ENCODE peak calls at places on chromosome 15, in six cellular contexts. X, R, D, H, P and S are unnamed samples.

GRCh38 chr15:73319460-73320245 is 49.1 kb downstream of the HCN4 start:
- DNase-seq in H (no peak), D (no peak), X (no peak), R (no peak), P (no peak), S (no peak)

GRCh38 chr15:69958494-69959134 is 139.1 kb downstream of the TLE3 start:
- DNase-seq in D (no peak), H (no peak), X (no peak), P (no peak), R (no peak), S (no peak)

GRCh38 chr15:82540984-82541431 is 751 bp upstream of the RPS17 start:
- DNase-seq in X (no peak), H (no peak), R (no peak), D (no peak), P (peak; percentile 33), S (no peak)

GRCh38 chr15:59622289-59622688 is 10.7 kb downstream of the GCNT3 start:
- DNase-seq in H (peak; percentile 57), X (peak; percentile 41), R (no peak), P (peak; percentile 55), D (peak; percentile 71), S (no peak)

GRCh38 chr15:73859236-73859635 is 14.1 kb upstream of the TBC1D21 start:
- DNase-seq in X (no peak), D (no peak), P (no peak), H (no peak), R (no peak), S (no peak)

GRCh38 chr15:64163662-64164362 is 990 bp upstream of the PPIB start:
- DNase-seq in H (peak; percentile 79), X (peak; percentile 38), D (no peak), R (no peak), P (no peak), S (no peak)

GRCh38 chr15:98905981-98906711 is 101.4 kb downstream of the PGPEP1L start:
- DNase-seq in H (no peak), P (no peak), X (no peak), D (no peak), R (no peak), S (no peak)

GRCh38 chr15:29571728-29572454 is 250.4 kb downstream of the TJP1 start:
- DNase-seq in X (peak; percentile 23), R (no peak), P (peak; percentile 61), H (no peak), D (no peak), S (no peak)

GRCh38 chr15:41417418-41417811 is 520 bp downstream of the RTF1 start:
- DNase-seq in X (peak; percentile 31), P (peak; percentile 70), D (no peak), R (no peak), H (peak; percentile 60), S (no peak)

GRCh38 chr15:60179786-60180391 is 175.8 kb downstream of the FOXB1 start:
- DNase-seq in H (peak; percentile 51), R (peak; percentile 2), X (peak; percentile 74), D (peak; percentile 40), P (peak; percentile 62), S (no peak)

GRCh38 chr15:80937718-80938117 is 51.9 kb downstream of the MESD start:
- DNase-seq in X (no peak), P (no peak), H (no peak), D (no peak), R (no peak), S (no peak)

GRCh38 chr15:84881520-84881830 is 3.0 kb upstream of the SLC28A1 start:
- DNase-seq in D (no peak), R (no peak), P (no peak), X (no peak), H (no peak), S (no peak)

GRCh38 chr15:94203321-94203720 is 28.0 kb upstream of the MCTP2 start:
- DNase-seq in P (no peak), X (no peak), H (peak; percentile 48), D (no peak), R (no peak), S (no peak)

GRCh38 chr15:44798815-44799214 is 62.5 kb downstream of the TRIM69 start:
- DNase-seq in X (peak; percentile 33), H (peak; percentile 22), D (no peak), P (peak; percentile 22), R (no peak), S (no peak)

GRCh38 chr15:62748175-62748574 is 294.4 kb upstream of the TPM1 start:
- DNase-seq in R (no peak), H (no peak), X (no peak), P (no peak), D (no peak), S (no peak)

GRCh38 chr15:100928632-100929280 is 9.6 kb downstream of the LRRK1 start:
- DNase-seq in P (peak; percentile 17), X (no peak), H (no peak), D (no peak), R (no peak), S (no peak)

GRCh38 chr15:29871401-29871800 is 49.1 kb upstream of the TJP1 start:
- DNase-seq in X (no peak), R (no peak), H (no peak), P (no peak), D (no peak), S (no peak)

GRCh38 chr15:101453123-101454120 is 36.1 kb downstream of the PCSK6 start:
- DNase-seq in D (no peak), R (no peak), X (no peak), H (no peak), P (peak; percentile 37), S (no peak)

GRCh38 chr15:75732809-75733451 is 20.3 kb upstream of the CSPG4 start:
- DNase-seq in P (peak; percentile 84), X (peak; percentile 76), D (peak; percentile 49), H (peak; percentile 79), R (peak; percentile 14), S (no peak)

GRCh38 chr15:31254431-31255175 is 72.0 kb upstream of the KLF13 start:
- DNase-seq in X (peak; percentile 74), P (no peak), D (no peak), H (peak; percentile 39), R (no peak), S (no peak)

GRCh38 chr15:67103432-67103831 is 38.0 kb downstream of the SMAD3 start:
- DNase-seq in H (no peak), P (no peak), D (no peak), X (no peak), R (no peak), S (no peak)

GRCh38 chr15:63869371-63870042 is 35.8 kb upstream of the HERC1 start:
- DNase-seq in D (no peak), R (no peak), H (no peak), X (no peak), P (no peak), S (no peak)

GRCh38 chr15:74170845-74171578 is 2.5 kb upstream of the ISLR start:
- DNase-seq in H (no peak), D (no peak), X (no peak), R (no peak), P (no peak), S (no peak)

GRCh38 chr15:89172921-89173320 is 48.5 kb downstream of the RLBP1 start:
- DNase-seq in H (no peak), R (no peak), D (no peak), X (no peak), P (no peak), S (no peak)

GRCh38 chr15:40263036-40263754 is 19.7 kb downstream of the ANKRD63 start:
- DNase-seq in H (no peak), X (peak; percentile 89), D (no peak), P (no peak), R (no peak), S (no peak)

GRCh38 chr15:42359249-42359648 is at the start of gene CAPN3:
- DNase-seq in D (no peak), R (no peak), H (no peak), P (no peak), X (no peak), S (no peak)